ENCODE peak calls at places on chromosomes 3 and 15, in six cellular contexts. Y is left ventricle myocardium inferior, W is tibial artery, T is psoas muscle, R is neural progenitor cell, G is Peyer's patch. P is an unnamed sample.

GRCh38 chr3:186442162-186442561 is 80.1 kb upstream of the DGKG start:
- DNase-seq in T (no peak), R (no peak), Y (peak; percentile 39), G (no peak), W (no peak), P (no peak)

GRCh38 chr3:33644598-33644997 is 73.5 kb downstream of the CLASP2 start:
- DNase-seq in T (no peak), G (no peak), Y (no peak), R (no peak), W (no peak), P (no peak)

GRCh38 chr3:24232784-24233183 is 261.9 kb downstream of the THRB start:
- DNase-seq in Y (no peak), R (no peak), W (no peak), G (no peak), T (no peak), P (no peak)

GRCh38 chr15:38070778-38071177 is 136.3 kb downstream of the TMCO5A start:
- DNase-seq in Y (no peak), T (no peak), W (no peak), G (no peak), R (no peak), P (no peak)

GRCh38 chr3:47047673-47048072 is 68.2 kb downstream of the NBEAL2 start:
- DNase-seq in Y (no peak), T (no peak), R (no peak), G (no peak), W (no peak), P (no peak)

GRCh38 chr3:143988306-143988705 is 16.7 kb downstream of the DIPK2A start:
- DNase-seq in G (no peak), R (no peak), T (no peak), Y (no peak), W (no peak), P (no peak)

GRCh38 chr3:71797455-71797854 is 12.5 kb upstream of the PROK2 start:
- DNase-seq in T (no peak), G (no peak), Y (no peak), W (no peak), R (no peak), P (no peak)

GRCh38 chr15:86608461-86608860 is 528.8 kb downstream of the AGBL1 start:
- DNase-seq in G (no peak), R (peak; percentile 24), T (peak; percentile 47), W (no peak), Y (peak; percentile 16), P (no peak)

GRCh38 chr3:175716451-175716850 is 857.3 kb downstream of the NAALADL2 start:
- DNase-seq in T (no peak), Y (no peak), R (no peak), G (no peak), W (no peak), P (no peak)

GRCh38 chr3:99817047-99817436 is 620 bp upstream of the CMSS1 start:
- DNase-seq in R (peak; percentile 42), Y (no peak), W (no peak), T (peak; percentile 25), G (peak; percentile 20), P (no peak)

GRCh38 chr3:123535580-123535979 is 49.3 kb downstream of the HACD2 start:
- DNase-seq in R (no peak), G (no peak), Y (no peak), T (no peak), W (no peak), P (no peak)

GRCh38 chr3:18572809-18573208 is 147.7 kb upstream of the SATB1 start:
- DNase-seq in T (no peak), Y (no peak), R (no peak), G (no peak), W (no peak), P (no peak)

DNA sequence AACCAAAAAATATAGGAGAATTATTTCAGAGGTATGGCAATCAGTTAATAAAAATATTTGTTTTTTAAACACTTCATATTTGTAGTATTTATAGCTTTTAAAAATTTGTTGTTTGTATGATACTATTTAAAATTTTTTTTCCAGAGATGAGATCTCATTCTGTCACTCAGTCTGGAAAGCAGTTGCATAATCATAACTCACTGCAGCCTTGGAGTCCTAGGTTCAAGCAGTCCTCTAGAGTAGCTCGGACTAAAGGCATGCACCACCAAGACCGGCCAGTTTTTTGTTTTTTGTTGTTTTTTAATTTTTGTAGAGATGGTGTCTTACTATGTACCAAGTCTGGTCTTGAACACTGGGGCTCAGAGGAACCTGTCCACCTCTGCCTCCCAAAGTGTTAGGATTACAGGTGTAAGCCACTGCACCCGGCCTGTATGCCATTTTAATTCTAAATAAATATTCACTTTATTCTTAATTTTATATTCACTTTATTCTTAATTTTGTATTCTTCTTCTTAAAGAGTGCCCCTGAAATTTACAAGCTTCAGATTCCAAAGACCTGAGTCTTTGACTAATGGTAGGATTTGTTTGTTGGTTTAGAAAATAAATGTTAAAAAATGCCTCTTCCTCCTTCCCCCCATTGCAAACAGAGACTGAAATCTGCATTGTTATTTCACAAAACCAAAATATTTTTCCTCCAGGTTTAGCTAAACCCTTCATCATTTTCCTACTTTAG is 9.4 kb downstream of the TGFBR2 start:
- DNase-seq in W (no peak), Y (no peak), T (no peak), R (no peak), G (no peak), P (no peak)
- H3K4me1 ChIP-seq in W (peaks cover 11% of the 10 kb centered on the region), Y (peaks cover 100% of the 10 kb centered on the region), T (peaks cover 55% of the 10 kb centered on the region), R (no peaks in the 10 kb centered on the region), G (peaks cover 10% of the 10 kb centered on the region), P (peaks cover 87% of the 10 kb centered on the region)

GRCh38 chr3:190722181-190722905 is 140.2 kb downstream of the GMNC start:
- DNase-seq in W (no peak), Y (no peak), R (no peak), G (no peak), T (no peak), P (no peak)

GRCh38 chr3:190718691-190719090 is 143.8 kb downstream of the GMNC start:
- DNase-seq in R (no peak), T (no peak), W (no peak), Y (no peak), G (no peak), P (no peak)

GRCh38 chr3:190721330-190721729 is 141.2 kb downstream of the GMNC start:
- DNase-seq in Y (no peak), G (no peak), R (no peak), W (no peak), T (no peak), P (no peak)

GRCh38 chr3:190716961-190717360 is 145.5 kb downstream of the GMNC start:
- DNase-seq in Y (no peak), T (no peak), G (no peak), W (no peak), R (no peak), P (no peak)

GRCh38 chr3:190718097-190718496 is 144.4 kb downstream of the GMNC start:
- DNase-seq in Y (no peak), W (no peak), T (no peak), G (no peak), R (no peak), P (no peak)
- TF ChIP-seq CTCF in Y (no peak), W (no peak), T (no peak), G (no peak), R (no peak), P (no peak)

GRCh38 chr15:31367021-31367729 is 40.5 kb downstream of the KLF13 start:
- DNase-seq in W (peak; percentile 73), T (no peak), R (no peak), Y (peak; percentile 32), G (no peak), P (no peak)
- H3K4me1 ChIP-seq in W (peaks cover 33% of the 10 kb centered on the region), T (peaks cover 65% of the 10 kb centered on the region), R (peaks cover 34% of the 10 kb centered on the region), Y (peaks cover 100% of the 10 kb centered on the region), G (peaks cover 46% of the 10 kb centered on the region), P (peaks cover 52% of the 10 kb centered on the region)

DNA sequence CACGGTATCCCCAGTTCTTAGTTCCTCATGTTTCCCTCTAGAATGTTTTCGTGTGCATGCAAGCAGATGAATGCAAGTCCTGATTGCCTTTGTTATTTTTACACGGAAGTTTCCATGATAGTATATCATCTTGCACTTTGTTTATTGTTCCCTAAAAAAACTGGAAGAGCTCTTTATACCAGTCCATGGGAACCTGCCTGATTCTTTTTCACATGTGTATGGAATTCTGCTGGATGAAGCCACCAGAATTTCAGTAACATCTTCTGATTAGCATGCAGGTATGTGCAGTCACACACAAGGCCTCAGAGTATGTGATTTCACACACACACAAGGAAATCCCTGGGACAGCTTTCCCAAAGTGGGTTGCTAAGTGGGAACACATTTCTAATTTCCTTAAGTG is 16.0 kb upstream of the LRRK1 start:
- DNase-seq in R (no peak), W (no peak), Y (no peak), G (no peak), T (no peak), P (no peak)
- TF ChIP-seq CTCF in R (no peak), W (no peak), Y (no peak), G (no peak), T (no peak), P (no peak)

DNA sequence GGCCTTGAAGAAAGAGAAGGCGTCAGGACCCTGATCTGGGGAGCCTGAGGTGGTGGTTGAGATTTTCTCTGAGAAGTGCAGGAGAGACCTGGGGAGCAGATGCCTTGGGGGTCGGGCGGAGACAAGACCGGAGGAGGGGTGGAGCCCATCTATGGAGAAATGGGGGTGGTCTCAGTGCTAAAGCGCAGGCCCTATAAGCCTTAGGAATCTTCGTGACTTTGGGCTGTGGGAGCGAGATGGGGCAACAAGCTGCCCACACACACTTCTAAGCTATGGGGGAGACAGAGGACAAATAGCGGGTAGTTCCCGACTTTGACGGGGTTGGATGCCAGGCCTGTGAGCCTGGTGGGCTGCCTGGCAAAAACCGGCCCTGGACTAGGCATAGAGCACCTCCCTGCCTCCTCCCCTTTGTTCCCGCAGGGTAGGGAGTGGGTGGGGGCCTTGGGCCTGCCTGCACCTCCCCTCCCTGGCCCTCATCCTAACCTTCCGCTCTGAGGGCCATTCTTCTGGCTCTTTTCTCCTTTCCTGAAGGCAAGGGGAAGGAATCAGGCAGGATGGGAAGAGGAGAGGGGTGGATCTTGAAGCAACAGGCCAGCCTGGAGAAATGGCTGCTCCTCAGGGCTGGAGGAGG is 880 bp downstream of the NISCH start:
- DNase-seq in Y (no peak), G (no peak), W (peak; percentile 80), R (peak; percentile 52), T (no peak), P (peak; percentile 50)
- H3K4me1 ChIP-seq in Y (peaks cover 37% of the 10 kb centered on the region), G (peaks cover 8% of the 10 kb centered on the region), W (peaks cover 27% of the 10 kb centered on the region), R (peaks cover 32% of the 10 kb centered on the region), T (peaks cover 36% of the 10 kb centered on the region), P (peaks cover 24% of the 10 kb centered on the region)

GRCh38 chr15:27017168-27017809 is 46.3 kb downstream of the GABRG3 start:
- DNase-seq in T (no peak), G (no peak), R (peak; percentile 84), W (no peak), Y (no peak), P (no peak)
- TF ChIP-seq CTCF in T (peak; percentile 34), G (peak; percentile 26), R (peak; percentile 92), W (peak; percentile 26), Y (peak; percentile 69), P (peak; percentile 97)

P was measured in RWPE2.